ENCODE peak calls at places on chromosomes 1 and 21, in ten cellular contexts. O, Q, Z, W, K, E, T, R, P and U are unnamed samples.

GRCh38 chr21:34126269-34126668 is 52.9 kb downstream of the MRPS6 start:
- DNase-seq in T (peak; percentile 55), E (no peak), R (no peak), O (no peak), P (no peak), Q (peak; percentile 53), K (no peak), Z (no peak), W (peak; percentile 50), U (peak; percentile 37)

GRCh38 chr1:35506960-35507901 is 50.0 kb downstream of the KIAA0319L start:
- DNase-seq in T (no peak), E (no peak), W (no peak), K (peak; percentile 81), O (peak; percentile 32), Q (no peak), R (no peak), P (peak; percentile 20), Z (no peak), U (no peak)

GRCh38 chr1:77850082-77850481 is 38.3 kb upstream of the NEXN start:
- DNase-seq in Q (no peak), E (no peak), W (no peak), Z (no peak), P (no peak), K (no peak), O (no peak), T (no peak), R (no peak), U (no peak)

GRCh38 chr21:43957629-43958362 is 54.3 kb upstream of the TRAPPC10 start:
- DNase-seq in T (no peak), P (peak; percentile 46), Z (peak; percentile 71), Q (no peak), K (no peak), W (no peak), R (no peak), E (no peak), O (no peak), U (no peak)

GRCh38 chr1:201144701-201145100 is 9.6 kb downstream of the TMEM9 start:
- DNase-seq in P (no peak), Q (no peak), E (no peak), K (no peak), O (no peak), R (no peak), T (no peak), W (no peak), Z (no peak), U (no peak)

GRCh38 chr1:56324504-56324903 is 254.9 kb downstream of the PLPP3 start:
- DNase-seq in T (no peak), K (no peak), Z (no peak), P (no peak), E (no peak), R (no peak), Q (no peak), W (no peak), O (no peak), U (no peak)

GRCh38 chr1:21100496-21100895 is 76.2 kb downstream of the EIF4G3 start:
- DNase-seq in Z (no peak), O (no peak), R (no peak), P (no peak), E (no peak), T (no peak), W (no peak), Q (no peak), K (no peak), U (no peak)

GRCh38 chr21:28675265-28676041 is 317.2 kb downstream of the LTN1 start:
- DNase-seq in W (no peak), Q (no peak), P (no peak), R (no peak), Z (no peak), K (no peak), E (no peak), O (no peak), T (no peak), U (no peak)

GRCh38 chr1:160996195-160996594 is 24.8 kb downstream of the F11R start:
- DNase-seq in Z (no peak), E (no peak), W (no peak), Q (peak; percentile 54), P (no peak), R (no peak), K (peak; percentile 91), O (no peak), T (no peak), U (no peak)

GRCh38 chr1:20184997-20185833 is 681 bp upstream of the UBXN10 start:
- DNase-seq in Q (no peak), W (no peak), T (peak; percentile 55), K (no peak), P (no peak), Z (no peak), E (no peak), R (no peak), O (no peak), U (no peak)

GRCh38 chr1:205748398-205749093 is 1.4 kb downstream of the NUCKS1 start:
- DNase-seq in E (no peak), K (peak; percentile 48), O (peak; percentile 51), Z (no peak), T (peak; percentile 55), W (peak; percentile 64), R (no peak), Q (peak; percentile 79), P (no peak), U (no peak)

GRCh38 chr1:87174726-87175237 is 153.9 kb upstream of the LMO4 start:
- DNase-seq in T (no peak), Q (no peak), K (no peak), W (no peak), E (no peak), O (no peak), P (no peak), Z (no peak), R (no peak), U (no peak)

GRCh38 chr1:179341943-179342547 is 23.7 kb upstream of the AXDND1 start:
- DNase-seq in Q (no peak), R (no peak), W (no peak), K (no peak), Z (no peak), T (no peak), P (no peak), O (no peak), E (no peak), U (no peak)
- H3K36me3 ChIP-seq in Q (peaks cover 35% of the 10 kb centered on the region), R (peaks cover 91% of the 10 kb centered on the region), W (no peaks in the 10 kb centered on the region), K (peaks cover 16% of the 10 kb centered on the region), Z (no peaks in the 10 kb centered on the region), T (no peaks in the 10 kb centered on the region), P (peaks cover 3% of the 10 kb centered on the region), O (peaks cover 73% of the 10 kb centered on the region), E (peaks cover 90% of the 10 kb centered on the region), U (peaks cover 4% of the 10 kb centered on the region)

GRCh38 chr1:25971882-25972180 is 26.0 kb downstream of the PAFAH2 start:
- DNase-seq in P (no peak), Q (no peak), Z (no peak), E (no peak), R (no peak), T (no peak), W (no peak), K (no peak), O (no peak), U (no peak)
- H3K36me3 ChIP-seq in P (peaks cover 6% of the 10 kb centered on the region), Q (peaks cover 32% of the 10 kb centered on the region), Z (peaks cover 9% of the 10 kb centered on the region), E (peaks cover 39% of the 10 kb centered on the region), R (peaks cover 94% of the 10 kb centered on the region), T (no peaks in the 10 kb centered on the region), W (no peaks in the 10 kb centered on the region), K (no peaks in the 10 kb centered on the region), O (peaks cover 25% of the 10 kb centered on the region), U (peaks cover 7% of the 10 kb centered on the region)

GRCh38 chr1:8925960-8926359 is 19.7 kb upstream of the CA6 start:
- DNase-seq in O (no peak), E (no peak), T (no peak), P (no peak), R (no peak), Z (no peak), K (no peak), W (no peak), Q (no peak), U (no peak)
- H3K36me3 ChIP-seq in O (no peaks in the 10 kb centered on the region), E (no peaks in the 10 kb centered on the region), T (no peaks in the 10 kb centered on the region), P (no peaks in the 10 kb centered on the region), R (no peaks in the 10 kb centered on the region), Z (no peaks in the 10 kb centered on the region), K (no peaks in the 10 kb centered on the region), W (no peaks in the 10 kb centered on the region), Q (no peaks in the 10 kb centered on the region), U (no peaks in the 10 kb centered on the region)

GRCh38 chr1:155729031-155729898 is 40.4 kb downstream of the DAP3 start:
- DNase-seq in T (peak; percentile 90), W (peak; percentile 79), E (peak; percentile 51), Z (peak; percentile 61), R (no peak), K (no peak), P (no peak), Q (peak; percentile 69), O (peak; percentile 47), U (no peak)
- H3K36me3 ChIP-seq in T (no peaks in the 10 kb centered on the region), W (no peaks in the 10 kb centered on the region), E (peaks cover 37% of the 10 kb centered on the region), Z (peaks cover 23% of the 10 kb centered on the region), R (peaks cover 52% of the 10 kb centered on the region), K (peaks cover 28% of the 10 kb centered on the region), P (peaks cover 11% of the 10 kb centered on the region), Q (peaks cover 32% of the 10 kb centered on the region), O (peaks cover 82% of the 10 kb centered on the region), U (peaks cover 4% of the 10 kb centered on the region)

DNA sequence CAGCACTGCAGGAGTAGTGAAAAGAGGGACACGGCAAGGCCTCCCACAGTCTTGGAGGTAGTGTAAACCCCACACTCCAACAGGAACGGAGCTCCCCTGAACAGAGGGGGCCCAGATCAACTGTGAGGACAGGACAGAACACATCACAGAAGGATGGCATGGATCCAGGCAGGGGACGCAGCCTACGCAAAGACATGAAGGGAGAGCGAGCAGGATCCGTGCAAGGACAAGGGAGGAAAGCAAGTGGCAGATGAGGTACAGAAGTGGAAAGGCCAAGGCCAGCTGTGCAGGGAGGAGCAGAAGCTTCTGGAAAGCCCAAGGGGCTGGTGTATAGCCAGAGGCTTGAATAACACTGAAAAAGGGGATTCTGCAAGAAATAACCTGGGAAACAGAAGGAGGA is 81.3 kb downstream of the SIPA1L2 start:
- DNase-seq in K (no peak), P (no peak), W (no peak), R (no peak), O (no peak), Q (no peak), Z (peak; percentile 44), T (no peak), E (no peak), U (no peak)
- H3K36me3 ChIP-seq in K (no peaks in the 10 kb centered on the region), P (no peaks in the 10 kb centered on the region), W (no peaks in the 10 kb centered on the region), R (no peaks in the 10 kb centered on the region), O (no peaks in the 10 kb centered on the region), Q (no peaks in the 10 kb centered on the region), Z (no peaks in the 10 kb centered on the region), T (no peaks in the 10 kb centered on the region), E (no peaks in the 10 kb centered on the region), U (no peaks in the 10 kb centered on the region)